ENCODE peak calls at places on chromosomes 16 and 17, in seven cellular contexts. Y is right lobe of liver; R is amniotic stem cell; W is activated T-cell treated with anti-CD3 and anti-CD28 coated beads, Interleukin-2, amount 50 U/mL, for 72 hours; M is GM18507; L is Calu3; C is mucosa of gallbladder. A is an unnamed sample.

GRCh38 chr16:77359065-77359502 is 75.8 kb downstream of the ADAMTS18 start:
- DNase-seq in C (no peak), W (no peak), R (no peak), L (peak), M (no peak), Y (no peak), A (peak)

GRCh38 chr16:83624436-83625120 is 183.2 kb upstream of the HSBP1 start:
- DNase-seq in L (no peak), Y (no peak), C (no peak), W (no peak), R (no peak), M (no peak), A (no peak)

GRCh38 chr16:61617214-61617783 is 418.9 kb downstream of the CDH8 start:
- DNase-seq in C (no peak), L (no peak), M (no peak), R (no peak), W (no peak), Y (no peak), A (no peak)

GRCh38 chr17:8192070-8192815 is 2.3 kb upstream of the BORCS6 start:
- DNase-seq in C (peak), R (no peak), Y (peak), W (peak), M (no peak), L (peak), A (no peak)

GRCh38 chr17:30005709-30006320 is 64.4 kb downstream of the EFCAB5 start:
- DNase-seq in L (no peak), W (no peak), M (no peak), Y (no peak), C (no peak), R (no peak), A (no peak)

GRCh38 chr16:11706180-11706742 is 36.4 kb downstream of the TXNDC11 start:
- DNase-seq in W (no peak), L (no peak), Y (peak), R (no peak), M (no peak), C (no peak), A (no peak)

GRCh38 chr16:75130150-75130771 is 13.7 kb upstream of the LDHD start:
- DNase-seq in C (no peak), L (no peak), W (no peak), M (no peak), Y (no peak), R (no peak), A (no peak)

GRCh38 chr17:44362964-44363612 is 565 bp downstream of the FAM171A2 start:
- DNase-seq in M (no peak), C (no peak), R (no peak), L (no peak), W (no peak), Y (peak), A (no peak)

GRCh38 chr16:66081967-66082366 is 284.5 kb upstream of the CDH5 start:
- DNase-seq in R (no peak), Y (no peak), C (no peak), W (no peak), M (no peak), L (no peak), A (peak)

GRCh38 chr17:8125196-8125946 is 1.5 kb upstream of the HES7 start:
- DNase-seq in L (peak), C (peak), M (no peak), W (peak), R (no peak), Y (peak), A (no peak)

GRCh38 chr17:17824119-17824779 is 12.5 kb downstream of the SREBF1 start:
- DNase-seq in Y (no peak), M (no peak), R (no peak), C (no peak), L (no peak), W (peak), A (no peak)

GRCh38 chr17:35868791-35869190 is at the start of gene HEATR9:
- DNase-seq in W (no peak), L (no peak), M (no peak), C (no peak), Y (no peak), R (no peak), A (no peak)

GRCh38 chr17:47850692-47851573 is at the start of gene SP6:
- DNase-seq in Y (peak), C (peak), M (no peak), R (peak), L (peak), W (peak), A (peak)

GRCh38 chr17:48335858-48336500 is 94.0 kb downstream of the SKAP1 start:
- DNase-seq in R (peak), C (no peak), M (no peak), L (peak), W (no peak), Y (no peak), A (peak)

GRCh38 chr16:30903596-30903995 is 7.2 kb downstream of the CTF1 start:
- DNase-seq in Y (no peak), L (no peak), R (no peak), M (no peak), W (no peak), C (no peak), A (no peak)

GRCh38 chr17:10261098-10261497 is 62.7 kb upstream of the GAS7 start:
- DNase-seq in Y (no peak), R (no peak), C (no peak), L (no peak), W (no peak), M (no peak), A (no peak)

GRCh38 chr16:46632778-46633733 is 11.9 kb upstream of the SHCBP1 start:
- DNase-seq in L (no peak), C (no peak), Y (no peak), W (no peak), R (no peak), M (no peak), A (no peak)

GRCh38 chr17:27466376-27466747 is 10.1 kb downstream of the KSR1 start:
- DNase-seq in M (no peak), Y (no peak), W (peak), L (no peak), C (no peak), R (no peak), A (no peak)

GRCh38 chr17:62626719-62627218 is 701 bp upstream of the MRC2 start:
- DNase-seq in W (no peak), M (no peak), R (peak), C (peak), L (no peak), Y (no peak), A (no peak)

GRCh38 chr17:74748279-74748528 is 224 bp upstream of the NHERF1 start:
- DNase-seq in R (no peak), L (no peak), W (no peak), M (no peak), C (no peak), Y (no peak), A (no peak)

GRCh38 chr16:55501549-55502322 is 7.1 kb upstream of the LPCAT2 start:
- DNase-seq in R (no peak), Y (no peak), C (no peak), L (peak), W (no peak), M (no peak), A (no peak)

GRCh38 chr16:86718118-86718517 is 139.8 kb downstream of the FOXL1 start:
- DNase-seq in M (no peak), C (no peak), L (peak), W (no peak), Y (no peak), R (no peak), A (no peak)

GRCh38 chr17:1498233-1498632 is 5.7 kb upstream of the MYO1C start:
- DNase-seq in L (no peak), W (no peak), M (no peak), C (no peak), Y (no peak), R (no peak), A (no peak)

GRCh38 chr16:57533618-57534336 is 2.6 kb downstream of the CCDC102A start:
- DNase-seq in Y (peak), C (no peak), M (no peak), L (peak), W (no peak), R (no peak), A (no peak)

GRCh38 chr17:7407033-7407432 is 612 bp upstream of the NLGN2 start:
- DNase-seq in L (no peak), M (no peak), W (no peak), Y (no peak), C (no peak), R (no peak), A (no peak)

GRCh38 chr17:72151565-72152391 is 31.0 kb downstream of the SOX9 start:
- DNase-seq in Y (peak), M (no peak), W (no peak), C (peak), R (no peak), L (peak), A (peak)

GRCh38 chr17:12731839-12732238 is 57.5 kb upstream of the ARHGAP44 start:
- DNase-seq in Y (no peak), R (no peak), M (no peak), W (no peak), L (no peak), C (no peak), A (no peak)